ENCODE peak calls at places on chromosomes 1 and 21, in five cellular contexts. One of them, this sample, is unnamed.

GRCh38 chr1:202343652-202344349 is 2.1 kb upstream of the UBE2T start:
- DNase-seq in mesenchymal stem cell: peak; percentile 63
- DNase-seq in right cardiac atrium: no peak
- DNase-seq in A549: peak; percentile 58
- DNase-seq in RWPE1: peak; percentile 59
- DNase-seq in this sample: no peak

GRCh38 chr21:45308211-45309068 is 20.7 kb upstream of the POFUT2 start:
- DNase-seq in mesenchymal stem cell: peak; percentile 97
- DNase-seq in right cardiac atrium: peak; percentile 74
- DNase-seq in A549: no peak
- DNase-seq in RWPE1: no peak
- DNase-seq in this sample: no peak

GRCh38 chr1:214563881-214564280 is 12.5 kb upstream of the PTPN14 start:
- DNase-seq in mesenchymal stem cell: peak; percentile 34
- DNase-seq in right cardiac atrium: no peak
- DNase-seq in A549: no peak
- DNase-seq in RWPE1: no peak
- DNase-seq in this sample: no peak

GRCh38 chr1:180179162-180179957 is 24.7 kb downstream of the QSOX1 start:
- DNase-seq in mesenchymal stem cell: no peak
- DNase-seq in right cardiac atrium: no peak
- DNase-seq in A549: no peak
- DNase-seq in RWPE1: no peak
- DNase-seq in this sample: no peak

GRCh38 chr1:236502579-236502971 is 21.2 kb upstream of the LGALS8 start:
- DNase-seq in mesenchymal stem cell: peak; percentile 44
- DNase-seq in right cardiac atrium: no peak
- DNase-seq in A549: peak; percentile 70
- DNase-seq in RWPE1: no peak
- DNase-seq in this sample: no peak

GRCh38 chr1:74690909-74691308 is 17.3 kb upstream of the ERICH3 start:
- DNase-seq in mesenchymal stem cell: no peak
- DNase-seq in right cardiac atrium: no peak
- DNase-seq in A549: no peak
- DNase-seq in RWPE1: no peak
- DNase-seq in this sample: no peak

GRCh38 chr1:36223373-36223995 is 759 bp upstream of the THRAP3 start:
- DNase-seq in mesenchymal stem cell: peak; percentile 81
- DNase-seq in right cardiac atrium: no peak
- DNase-seq in A549: peak; percentile 56
- DNase-seq in RWPE1: no peak
- DNase-seq in this sample: no peak

GRCh38 chr1:155352600-155352999 is 31.9 kb downstream of the RUSC1 start:
- DNase-seq in mesenchymal stem cell: no peak
- DNase-seq in right cardiac atrium: no peak
- DNase-seq in A549: no peak
- DNase-seq in RWPE1: no peak
- DNase-seq in this sample: no peak

GRCh38 chr1:47760248-47760629 is 236.9 kb downstream of the TRABD2B start:
- DNase-seq in mesenchymal stem cell: no peak
- DNase-seq in right cardiac atrium: no peak
- DNase-seq in A549: no peak
- DNase-seq in RWPE1: no peak
- DNase-seq in this sample: no peak

GRCh38 chr1:54833146-54833545 is 32.0 kb upstream of the TTC22 start:
- DNase-seq in mesenchymal stem cell: no peak
- DNase-seq in right cardiac atrium: no peak
- DNase-seq in A549: no peak
- DNase-seq in RWPE1: no peak
- DNase-seq in this sample: no peak

GRCh38 chr1:63063367-63063766 is 259.0 kb upstream of the FOXD3 start:
- DNase-seq in mesenchymal stem cell: no peak
- DNase-seq in right cardiac atrium: no peak
- DNase-seq in A549: no peak
- DNase-seq in RWPE1: no peak
- DNase-seq in this sample: no peak

GRCh38 chr1:41023279-41023990 is 1.9 kb upstream of the SLFNL1 start:
- DNase-seq in mesenchymal stem cell: peak; percentile 26
- DNase-seq in right cardiac atrium: no peak
- DNase-seq in A549: no peak
- DNase-seq in RWPE1: no peak
- DNase-seq in this sample: no peak

GRCh38 chr1:244730153-244730933 is 77.4 kb downstream of the DESI2 start:
- DNase-seq in mesenchymal stem cell: peak; percentile 48
- DNase-seq in right cardiac atrium: peak; percentile 73
- DNase-seq in A549: peak; percentile 35
- DNase-seq in RWPE1: peak; percentile 20
- DNase-seq in this sample: no peak

GRCh38 chr1:157095551-157095950 is 4.1 kb downstream of the ETV3L start:
- DNase-seq in mesenchymal stem cell: no peak
- DNase-seq in right cardiac atrium: no peak
- DNase-seq in A549: no peak
- DNase-seq in RWPE1: peak; percentile 21
- DNase-seq in this sample: no peak

GRCh38 chr1:81298321-81298720 is 502.4 kb upstream of the ADGRL2 start:
- DNase-seq in mesenchymal stem cell: peak; percentile 25
- DNase-seq in right cardiac atrium: no peak
- DNase-seq in A549: no peak
- DNase-seq in RWPE1: no peak
- DNase-seq in this sample: no peak

GRCh38 chr1:150550222-150551048 is 1.2 kb downstream of the ADAMTSL4 start:
- DNase-seq in mesenchymal stem cell: peak; percentile 39
- DNase-seq in right cardiac atrium: peak; percentile 90
- DNase-seq in A549: no peak
- DNase-seq in RWPE1: no peak
- DNase-seq in this sample: peak; percentile 21
- H3K27ac ChIP-seq in mesenchymal stem cell: no peak overlapping the region
- H3K27ac ChIP-seq in right cardiac atrium: peak overlapping the region; percentile 34
- H3K27ac ChIP-seq in A549: peak overlapping the region; percentile 92
- H3K27ac ChIP-seq in RWPE1: peak overlapping the region; percentile 100
- H3K27ac ChIP-seq in this sample: no peak overlapping the region

DNA sequence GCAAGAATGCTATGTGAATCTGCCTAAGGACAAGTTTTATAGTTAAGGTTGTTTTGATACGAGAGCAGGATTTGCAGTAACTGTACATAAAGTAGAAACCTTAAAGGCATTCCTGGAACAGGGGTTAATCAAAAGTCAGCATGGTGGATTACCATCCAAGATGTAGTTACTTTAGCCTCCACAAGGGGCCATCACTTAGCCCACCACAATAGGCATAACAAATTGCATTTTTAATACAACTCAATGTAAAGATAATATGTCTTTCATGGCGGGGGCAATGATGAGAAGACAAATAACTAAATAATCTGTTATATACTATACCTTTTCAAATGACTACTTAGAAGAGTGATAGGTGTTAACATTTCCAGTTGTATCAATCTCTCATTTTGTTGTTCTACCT is 611.2 kb upstream of the ADGRL4 start:
- DNase-seq in mesenchymal stem cell: no peak
- DNase-seq in right cardiac atrium: no peak
- DNase-seq in A549: no peak
- DNase-seq in RWPE1: no peak
- DNase-seq in this sample: no peak
- H3K27ac ChIP-seq in mesenchymal stem cell: no peak overlapping the region
- H3K27ac ChIP-seq in right cardiac atrium: no peak overlapping the region
- H3K27ac ChIP-seq in A549: no peak overlapping the region
- H3K27ac ChIP-seq in RWPE1: no peak overlapping the region
- H3K27ac ChIP-seq in this sample: no peak overlapping the region

GRCh38 chr1:198575292-198575691 is 34.8 kb upstream of the ATP6V1G3 start:
- DNase-seq in mesenchymal stem cell: no peak
- DNase-seq in right cardiac atrium: no peak
- DNase-seq in A549: no peak
- DNase-seq in RWPE1: no peak
- DNase-seq in this sample: no peak

GRCh38 chr1:198575715-198576641 is 35.5 kb upstream of the ATP6V1G3 start:
- DNase-seq in mesenchymal stem cell: no peak
- DNase-seq in right cardiac atrium: no peak
- DNase-seq in A549: peak; percentile 11
- DNase-seq in RWPE1: peak; percentile 7
- DNase-seq in this sample: no peak

DNA sequence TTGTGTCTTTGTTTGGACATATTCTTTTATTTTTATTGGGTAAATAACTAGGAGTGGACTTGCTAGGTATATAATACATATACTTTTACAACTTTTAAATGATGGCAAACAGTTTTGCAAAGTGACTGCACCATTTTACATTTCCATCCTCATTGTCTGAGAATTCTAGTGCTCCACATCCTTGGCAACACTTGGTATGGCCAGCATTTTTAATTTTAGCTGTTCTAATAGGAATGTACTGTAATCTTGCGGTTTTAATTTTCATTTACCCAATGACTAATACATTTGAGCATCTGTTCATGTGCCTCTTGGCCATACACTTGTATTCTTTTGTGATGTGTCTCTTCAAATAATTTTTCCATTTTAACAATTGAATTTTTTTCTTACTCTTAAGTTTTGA is 37.0 kb upstream of the ATP6V1G3 start:
- DNase-seq in mesenchymal stem cell: no peak
- DNase-seq in right cardiac atrium: no peak
- DNase-seq in A549: no peak
- DNase-seq in RWPE1: peak; percentile 52
- DNase-seq in this sample: no peak
- H3K27ac ChIP-seq in mesenchymal stem cell: no peak overlapping the region
- H3K27ac ChIP-seq in right cardiac atrium: no peak overlapping the region
- H3K27ac ChIP-seq in A549: no peak overlapping the region
- H3K27ac ChIP-seq in RWPE1: no peak overlapping the region
- H3K27ac ChIP-seq in this sample: no peak overlapping the region

DNA sequence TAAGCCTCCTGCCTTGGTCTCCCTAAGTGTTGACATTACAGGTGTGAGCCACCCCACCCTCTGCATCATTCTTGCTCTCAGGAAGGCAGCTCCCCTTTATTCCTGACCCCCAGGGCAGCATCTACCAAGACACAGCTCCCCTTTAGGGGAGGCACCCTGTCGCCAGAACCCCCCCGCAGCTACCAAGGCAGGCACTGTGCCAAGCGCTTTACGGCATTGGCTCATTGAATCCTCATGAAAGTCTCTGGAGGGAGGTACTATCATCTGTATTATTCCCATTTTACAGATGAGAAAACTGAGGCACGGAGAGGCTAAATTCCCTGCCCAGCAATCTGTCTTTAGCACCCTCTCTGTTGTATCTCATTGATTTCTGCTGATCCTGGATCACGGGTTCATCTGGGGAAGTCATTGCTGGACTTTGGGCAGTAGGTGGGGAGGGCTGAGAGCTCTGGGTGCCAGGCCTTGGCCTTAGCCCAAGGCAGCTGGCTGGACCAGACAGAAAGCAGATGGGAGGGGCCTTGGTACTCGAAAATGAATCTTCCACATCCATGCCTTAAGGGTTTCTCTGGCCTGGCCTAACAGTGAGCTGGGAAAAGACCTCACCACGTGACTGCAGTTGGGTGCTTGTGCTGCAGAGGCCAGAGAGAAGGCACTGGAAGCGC is 5.9 kb downstream of the PLOD1 start:
- DNase-seq in mesenchymal stem cell: no peak
- DNase-seq in right cardiac atrium: peak; percentile 70
- DNase-seq in A549: no peak
- DNase-seq in RWPE1: no peak
- DNase-seq in this sample: peak; percentile 59
- H3K27ac ChIP-seq in mesenchymal stem cell: no peak overlapping the region
- H3K27ac ChIP-seq in right cardiac atrium: no peak overlapping the region
- H3K27ac ChIP-seq in A549: no peak overlapping the region
- H3K27ac ChIP-seq in RWPE1: peak overlapping the region; percentile 41
- H3K27ac ChIP-seq in this sample: no peak overlapping the region

GRCh38 chr1:45891087-45891486 is 87.7 kb downstream of the MAST2 start:
- DNase-seq in mesenchymal stem cell: no peak
- DNase-seq in right cardiac atrium: no peak
- DNase-seq in A549: no peak
- DNase-seq in RWPE1: no peak
- DNase-seq in this sample: no peak
- H3K27ac ChIP-seq in mesenchymal stem cell: no peak overlapping the region
- H3K27ac ChIP-seq in right cardiac atrium: no peak overlapping the region
- H3K27ac ChIP-seq in A549: peak overlapping the region; percentile 78
- H3K27ac ChIP-seq in RWPE1: no peak overlapping the region
- H3K27ac ChIP-seq in this sample: no peak overlapping the region

GRCh38 chr1:225776294-225776693 is 1.3 kb upstream of the SRP9 start:
- DNase-seq in mesenchymal stem cell: no peak
- DNase-seq in right cardiac atrium: no peak
- DNase-seq in A549: no peak
- DNase-seq in RWPE1: no peak
- DNase-seq in this sample: no peak

GRCh38 chr1:225780134-225780533 is 2.5 kb downstream of the SRP9 start:
- DNase-seq in mesenchymal stem cell: no peak
- DNase-seq in right cardiac atrium: no peak
- DNase-seq in A549: no peak
- DNase-seq in RWPE1: no peak
- DNase-seq in this sample: no peak

GRCh38 chr1:225777058-225777582 is 506 bp upstream of the SRP9 start:
- DNase-seq in mesenchymal stem cell: no peak
- DNase-seq in right cardiac atrium: no peak
- DNase-seq in A549: no peak
- DNase-seq in RWPE1: no peak
- DNase-seq in this sample: peak; percentile 36

GRCh38 chr1:225778412-225778669 is 715 bp downstream of the SRP9 start:
- DNase-seq in mesenchymal stem cell: no peak
- DNase-seq in right cardiac atrium: no peak
- DNase-seq in A549: no peak
- DNase-seq in RWPE1: no peak
- DNase-seq in this sample: no peak

DNA sequence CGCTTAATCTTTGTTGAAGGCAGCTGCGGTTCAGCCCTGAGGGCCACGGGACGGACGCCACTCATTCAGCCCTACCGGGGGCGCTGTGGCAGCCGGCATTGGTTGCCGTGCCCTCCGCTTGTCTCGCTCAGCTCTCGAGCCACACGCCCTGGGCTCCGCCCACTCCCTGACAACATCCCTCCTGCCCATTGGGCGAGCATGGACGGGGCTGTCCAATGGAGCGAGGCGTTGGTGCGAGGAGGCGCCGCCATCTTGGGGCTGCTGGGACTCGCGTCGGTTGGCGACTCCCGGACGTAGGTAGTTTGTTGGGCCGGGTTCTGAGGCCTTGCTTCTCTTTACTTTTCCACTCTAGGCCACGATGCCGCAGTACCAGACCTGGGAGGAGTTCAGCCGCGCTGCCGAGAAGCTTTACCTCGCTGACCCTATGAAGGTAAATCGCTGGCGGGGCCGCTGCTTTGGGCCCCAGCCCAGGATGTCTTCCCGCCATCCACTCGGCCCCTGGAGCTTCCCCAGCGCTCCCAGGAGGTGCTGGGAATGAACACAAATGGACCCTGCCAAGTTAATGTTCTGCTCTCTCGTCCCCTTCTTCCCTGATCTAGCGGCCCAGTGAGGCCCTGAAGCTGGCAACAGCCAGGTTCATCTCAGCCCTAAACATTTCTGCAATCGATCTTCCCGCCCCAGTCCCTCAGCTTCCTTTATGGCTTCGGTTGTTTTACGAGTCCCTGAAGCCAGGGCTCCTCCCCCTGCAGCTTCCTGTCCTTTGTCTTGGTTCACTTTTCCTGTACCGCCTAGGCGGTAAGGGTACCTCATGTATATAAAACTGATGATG is at the start of gene SRP9:
- DNase-seq in mesenchymal stem cell: peak; percentile 98
- DNase-seq in right cardiac atrium: peak; percentile 100
- DNase-seq in A549: peak; percentile 98
- DNase-seq in RWPE1: peak; percentile 100
- DNase-seq in this sample: peak; percentile 91
- H3K27ac ChIP-seq in mesenchymal stem cell: peak within 1 kb of the TSS; percentile 93
- H3K27ac ChIP-seq in right cardiac atrium: peak within 1 kb of the TSS; percentile 97
- H3K27ac ChIP-seq in A549: peak within 1 kb of the TSS; percentile 93
- H3K27ac ChIP-seq in RWPE1: peak within 1 kb of the TSS; percentile 98
- H3K27ac ChIP-seq in this sample: peak within 1 kb of the TSS; percentile 82

GRCh38 chr1:15940110-15941043 is 35.5 kb downstream of the ZBTB17 start:
- DNase-seq in mesenchymal stem cell: no peak
- DNase-seq in right cardiac atrium: no peak
- DNase-seq in A549: no peak
- DNase-seq in RWPE1: no peak
- DNase-seq in this sample: no peak
- H3K27ac ChIP-seq in mesenchymal stem cell: no peak overlapping the region
- H3K27ac ChIP-seq in right cardiac atrium: no peak overlapping the region
- H3K27ac ChIP-seq in A549: no peak overlapping the region
- H3K27ac ChIP-seq in RWPE1: peak overlapping the region; percentile 100
- H3K27ac ChIP-seq in this sample: peak overlapping the region; percentile 21

This sample was measured in substantia nigra.